ENCODE peak calls at places on chromosomes 7 and 10, in ten cellular contexts. C is stromal cell of bone marrow; I is stimulated activated CD8-positive, alpha-beta memory T cell treated with anti-CD3 and anti-CD28 coated beads, Interleukin-12 subunit alpha, Interleukin-12 subunit beta, amount 100 ng/mL, for 4 hours; W is posterior vena cava; D is right cardiac atrium; A is LHCN-M2; E is activated naive CD4-positive, alpha-beta T cell treated with Interleukin-2 at 50 U/mL for 16 hours; V is H4; Z is hepatocyte; R is T follicular helper cell. U is an unnamed sample.

GRCh38 chr10:3882855-3883254 is 97.8 kb upstream of the KLF6 start:
- DNase-seq in C (no peak), I (no peak), W (no peak), D (no peak), A (no peak), E (no peak), V (no peak), Z (no peak), R (no peak), U (no peak)

GRCh38 chr7:43584200-43584586 is 1.3 kb downstream of the STK17A start:
- DNase-seq in C (peak), I (no peak), W (no peak), D (no peak), A (peak), E (peak), V (peak), Z (peak), R (peak), U (no peak)

GRCh38 chr10:127364034-127364433 is 167.6 kb upstream of the INSYN2A start:
- DNase-seq in C (no peak), I (no peak), W (no peak), D (no peak), A (no peak), E (no peak), V (no peak), Z (no peak), R (no peak), U (no peak)

GRCh38 chr10:106708521-106708920 is 456.0 kb downstream of the SORCS1 start:
- DNase-seq in C (no peak), I (no peak), W (no peak), D (no peak), A (no peak), E (no peak), V (no peak), Z (no peak), R (no peak), U (no peak)

GRCh38 chr10:79021331-79021907 is 47.3 kb upstream of the ZMIZ1 start:
- DNase-seq in C (no peak), I (no peak), W (peak), D (no peak), A (no peak), E (no peak), V (no peak), Z (no peak), R (no peak), U (no peak)

GRCh38 chr7:118948508-118948907 is 724.0 kb downstream of the ANKRD7 start:
- DNase-seq in C (no peak), I (no peak), W (no peak), D (no peak), A (no peak), E (no peak), V (no peak), Z (no peak), R (no peak), U (no peak)

GRCh38 chr10:68202965-68203358 is 29.0 kb downstream of the ATOH7 start:
- DNase-seq in C (peak), I (no peak), W (no peak), D (no peak), A (peak), E (no peak), V (no peak), Z (no peak), R (no peak), U (no peak)

GRCh38 chr7:87339373-87339897 is 6.0 kb upstream of the CROT start:
- DNase-seq in C (no peak), I (no peak), W (no peak), D (no peak), A (peak), E (no peak), V (no peak), Z (no peak), R (no peak), U (no peak)